ENCODE peak calls at places on chromosomes 12 and 14, in five cellular contexts. V, Z, S, K and E are unnamed samples.

GRCh38 chr12:15931590-15932053 is 20.5 kb downstream of the DERA start:
- DNase-seq in V (no peak), Z (peak; percentile 18), S (no peak), K (no peak), E (no peak)

GRCh38 chr12:120500577-120500976 is 4.7 kb downstream of the DYNLL1 start:
- DNase-seq in V (no peak), Z (no peak), S (no peak), K (no peak), E (peak; percentile 28)

GRCh38 chr14:99215277-99215676 is 56.7 kb downstream of the BCL11B start:
- DNase-seq in V (no peak), Z (no peak), S (no peak), K (no peak), E (peak; percentile 28)

GRCh38 chr14:55129086-55129427 is at the start of gene LGALS3:
- DNase-seq in V (no peak), Z (no peak), S (peak; percentile 56), K (peak; percentile 37), E (no peak)

GRCh38 chr12:52171950-52172512 is 19.8 kb downstream of the KRT80 start:
- DNase-seq in V (no peak), Z (no peak), S (peak; percentile 50), K (peak; percentile 37), E (no peak)

GRCh38 chr14:91398192-91398591 is 19.4 kb downstream of the CCDC88C start:
- DNase-seq in V (no peak), Z (no peak), S (no peak), K (no peak), E (no peak)

GRCh38 chr12:14138495-14138894 is 157.1 kb upstream of the GRIN2B start:
- DNase-seq in V (no peak), Z (peak; percentile 24), S (no peak), K (no peak), E (no peak)

GRCh38 chr12:68838046-68838886 is 30.3 kb downstream of the MDM2 start:
- DNase-seq in V (no peak), Z (no peak), S (no peak), K (no peak), E (no peak)

GRCh38 chr12:53023-53734 is 13.4 kb upstream of the IQSEC3 start:
- DNase-seq in V (no peak), Z (no peak), S (no peak), K (no peak), E (no peak)